ENCODE peak calls at places on chromosomes 11 and 22, in nine cellular contexts. A, Q, N, B, T, Y, W, D and H are unnamed samples. For H3K4me1, the result is how much of the 10 kb centered on the place peaks cover.

GRCh38 chr22:32269316-32269715 is 14.2 kb upstream of the SLC5A4 start:
- DNase-seq in A (no peak), Q (no peak), N (no peak), B (no peak), T (no peak), Y (no peak), W (no peak), D (no peak), H (no peak)

GRCh38 chr11:95115597-95115996 is 26.0 kb downstream of the ENDOD1 start:
- DNase-seq in A (no peak), Q (no peak), N (no peak), B (no peak), T (no peak), Y (no peak), W (no peak), D (no peak), H (no peak)

GRCh38 chr22:39748877-39749276 is 144.7 kb downstream of the ENTHD1 start:
- DNase-seq in A (peak), Q (no peak), N (no peak), B (no peak), T (no peak), Y (no peak), W (no peak), D (no peak), H (no peak)

GRCh38 chr11:130480166-130480565 is 31.7 kb downstream of the ADAMTS15 start:
- DNase-seq in A (peak), Q (no peak), N (no peak), B (no peak), T (no peak), Y (no peak), W (no peak), D (no peak), H (no peak)

GRCh38 chr22:19644314-19645223 is 69.7 kb upstream of the SEPTIN5 start:
- DNase-seq in A (no peak), Q (no peak), N (no peak), B (no peak), T (no peak), Y (no peak), W (peak), D (no peak), H (no peak)

GRCh38 chr11:43944761-43945311 is 2.4 kb downstream of the C11orf96 start:
- DNase-seq in A (peak), Q (no peak), N (peak), B (peak), T (peak), Y (peak), W (peak), D (peak), H (no peak)

GRCh38 chr11:59755701-59756495 is 722 bp downstream of the STX3 start:
- DNase-seq in A (peak), Q (peak), N (peak), B (peak), T (peak), Y (peak), W (peak), D (peak), H (peak)

GRCh38 chr11:127493330-127493729 is 492.8 kb upstream of the KIRREL3 start:
- DNase-seq in A (peak), Q (no peak), N (no peak), B (no peak), T (peak), Y (no peak), W (no peak), D (no peak), H (no peak)

GRCh38 chr22:31893460-31893859 is 50.9 kb upstream of the YWHAH start:
- DNase-seq in A (no peak), Q (no peak), N (no peak), B (no peak), T (no peak), Y (no peak), W (no peak), D (peak), H (no peak)

GRCh38 chr11:44857490-44857889 is 93.2 kb downstream of the TP53I11 start:
- DNase-seq in A (no peak), Q (no peak), N (no peak), B (no peak), T (no peak), Y (no peak), W (peak), D (no peak), H (peak)

GRCh38 chr22:42608481-42609361 is 6.0 kb downstream of the POLDIP3 start:
- DNase-seq in A (peak), Q (no peak), N (no peak), B (no peak), T (peak), Y (no peak), W (no peak), D (no peak), H (no peak)

GRCh38 chr11:33515347-33515746 is 185.3 kb downstream of the C11orf91 start:
- DNase-seq in A (peak), Q (no peak), N (no peak), B (no peak), T (no peak), Y (no peak), W (no peak), D (no peak), H (no peak)

GRCh38 chr22:49212466-49212865 is 615.2 kb downstream of the BRD1 start:
- DNase-seq in A (no peak), Q (no peak), N (no peak), B (no peak), T (no peak), Y (no peak), W (peak), D (peak), H (peak)

GRCh38 chr22:29065468-29066190 is 4.0 kb upstream of the C22orf31 start:
- DNase-seq in A (no peak), Q (no peak), N (no peak), B (no peak), T (no peak), Y (no peak), W (no peak), D (no peak), H (no peak)

GRCh38 chr22:27808730-27809129 is 7.2 kb upstream of the MN1 start:
- DNase-seq in A (no peak), Q (no peak), N (no peak), B (no peak), T (no peak), Y (no peak), W (no peak), D (no peak), H (no peak)

GRCh38 chr11:27211370-27212127 is 151.5 kb downstream of the CCDC34 start:
- DNase-seq in A (no peak), Q (no peak), N (no peak), B (no peak), T (no peak), Y (no peak), W (no peak), D (no peak), H (no peak)
- H3K27ac ChIP-seq in A (no peak), Q (no peak), N (no peak), B (no peak), T (no peak), Y (no peak), W (no peak), D (no peak), H (no peak)

GRCh38 chr11:37506516-37506915 is 908.5 kb upstream of the RAG2 start:
- DNase-seq in A (no peak), Q (no peak), N (no peak), B (no peak), T (no peak), Y (no peak), W (no peak), D (no peak), H (no peak)
- H3K4me1 ChIP-seq in A (under half), Q (under half), N (under half), B (under half), T (under half), Y (under half), W (under half), D (under half), H (under half)

GRCh38 chr22:37231406-37232139 is 12.5 kb downstream of the RAC2 start:
- DNase-seq in A (no peak), Q (no peak), N (no peak), B (peak), T (no peak), Y (no peak), W (no peak), D (peak), H (no peak)
- H3K27ac ChIP-seq in A (no peak), Q (no peak), N (no peak), B (peak), T (no peak), Y (peak), W (no peak), D (peak), H (no peak)

GRCh38 chr22:22931557-22932270 is 44.1 kb downstream of the IGLL5 start:
- DNase-seq in A (no peak), Q (no peak), N (no peak), B (peak), T (no peak), Y (no peak), W (no peak), D (peak), H (no peak)

GRCh38 chr22:22929381-22930221 is 42.0 kb downstream of the IGLL5 start:
- DNase-seq in A (no peak), Q (no peak), N (no peak), B (no peak), T (no peak), Y (no peak), W (no peak), D (peak), H (no peak)

GRCh38 chr22:22928666-22929380 is 41.2 kb downstream of the IGLL5 start:
- DNase-seq in A (peak), Q (no peak), N (no peak), B (peak), T (no peak), Y (peak), W (no peak), D (peak), H (no peak)

GRCh38 chr22:22930571-22931556 is 43.2 kb downstream of the IGLL5 start:
- DNase-seq in A (no peak), Q (no peak), N (no peak), B (no peak), T (no peak), Y (no peak), W (no peak), D (peak), H (no peak)

DNA sequence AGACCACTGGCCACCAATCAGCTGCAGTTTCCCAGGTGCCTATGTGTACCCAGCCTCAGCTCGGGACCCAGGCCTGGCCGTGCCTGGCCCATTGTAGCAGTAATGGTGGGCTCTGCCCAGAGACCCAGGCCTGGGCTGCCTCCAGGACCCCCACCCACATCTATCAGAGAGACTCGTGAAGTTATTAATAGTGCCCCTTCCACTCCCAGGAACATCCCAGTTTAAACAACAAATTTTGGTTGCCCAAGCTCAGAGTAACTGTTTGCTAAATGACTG is 42.5 kb downstream of the IGLL5 start:
- DNase-seq in A (no peak), Q (no peak), N (no peak), B (no peak), T (no peak), Y (no peak), W (no peak), D (no peak), H (no peak)
- H3K4me1 ChIP-seq in A (under half), Q (under half), N (under half), B (under half), T (under half), Y (under half), W (under half), D (half or more), H (under half)

GRCh38 chr11:7637447-7638157 is 35.7 kb downstream of the CYB5R2 start:
- DNase-seq in A (peak), Q (no peak), N (no peak), B (no peak), T (no peak), Y (no peak), W (peak), D (no peak), H (peak)
- H3K27ac ChIP-seq in A (no peak), Q (peak), N (peak), B (peak), T (no peak), Y (no peak), W (peak), D (no peak), H (peak)